ENCODE peak calls at places on chromosomes 3 and 15, in eight cellular contexts. U is activated T-cell treated with anti-CD3 and anti-CD28 coated beads for 24 hours; D is fibroblast of villous mesenchyme; V is stimulated activated CD8-positive, alpha-beta memory T cell treated with anti-CD3 and anti-CD28 coated beads, Interleukin-7, amount 100 ng/mL, for 1 hour; G is left colon; J is NCI-H2029; B is globus pallidus; C is astrocyte of the spinal cord. T is an unnamed sample.

GRCh38 chr3:111246967-111247760 is 175.5 kb downstream of the NECTIN3 start:
- DNase-seq in U (no peak), D (peak), V (no peak), G (no peak), J (no peak), B (no peak), C (peak), T (no peak)

GRCh38 chr15:36614016-36614415 is 34.6 kb downstream of the CDIN1 start:
- DNase-seq in U (no peak), D (no peak), V (no peak), G (no peak), J (no peak), B (no peak), C (no peak), T (no peak)

GRCh38 chr3:160376681-160377080 is 22.3 kb downstream of the IFT80 start:
- DNase-seq in U (no peak), D (no peak), V (no peak), G (no peak), J (no peak), B (no peak), C (no peak), T (no peak)

GRCh38 chr15:70469651-70470555 is 293.5 kb downstream of the UACA start:
- DNase-seq in U (no peak), D (no peak), V (no peak), G (no peak), J (no peak), B (no peak), C (no peak), T (no peak)

GRCh38 chr3:29686889-29687592 is 406.2 kb downstream of the RBMS3 start:
- DNase-seq in U (no peak), D (peak), V (no peak), G (no peak), J (no peak), B (no peak), C (peak), T (no peak)

GRCh38 chr15:63018639-63019038 is 23.9 kb upstream of the TPM1 start:
- DNase-seq in U (no peak), D (no peak), V (no peak), G (no peak), J (no peak), B (no peak), C (peak), T (no peak)

GRCh38 chr3:46987485-46988401 is 8.3 kb downstream of the NBEAL2 start:
- DNase-seq in U (peak), D (peak), V (peak), G (peak), J (no peak), B (no peak), C (no peak), T (no peak)

GRCh38 chr3:60010778-60011177 is 961.0 kb upstream of the CFAP20DC start:
- DNase-seq in U (peak), D (peak), V (peak), G (no peak), J (no peak), B (no peak), C (no peak), T (no peak)

GRCh38 chr3:10764314-10765051 is 51.5 kb upstream of the SLC6A11 start:
- DNase-seq in U (no peak), D (no peak), V (no peak), G (no peak), J (no peak), B (peak), C (no peak), T (peak)

GRCh38 chr15:63778800-63779199 is 54.9 kb downstream of the HERC1 start:
- DNase-seq in U (no peak), D (no peak), V (no peak), G (no peak), J (no peak), B (no peak), C (no peak), T (no peak)

GRCh38 chr3:5197470-5198312 is 10.2 kb downstream of the EDEM1 start:
- DNase-seq in U (no peak), D (peak), V (no peak), G (no peak), J (no peak), B (no peak), C (peak), T (no peak)

GRCh38 chr15:40054746-40055575 is 16.0 kb upstream of the SRP14 start:
- DNase-seq in U (no peak), D (peak), V (no peak), G (peak), J (peak), B (no peak), C (peak), T (peak)

GRCh38 chr3:132641837-132642538 is 17.6 kb downstream of the ACAD11 start:
- DNase-seq in U (no peak), D (peak), V (no peak), G (no peak), J (peak), B (peak), C (peak), T (no peak)

GRCh38 chr3:98697225-98697624 is 65.9 kb upstream of the ST3GAL6 start:
- DNase-seq in U (no peak), D (no peak), V (no peak), G (no peak), J (no peak), B (no peak), C (no peak), T (no peak)

GRCh38 chr15:70113304-70113700 is 15.6 kb upstream of the TLE3 start:
- DNase-seq in U (no peak), D (no peak), V (no peak), G (peak), J (no peak), B (no peak), C (no peak), T (peak)

GRCh38 chr3:78645628-78646310 is 1122.0 kb downstream of the ROBO1 start:
- DNase-seq in U (no peak), D (peak), V (no peak), G (no peak), J (no peak), B (peak), C (peak), T (no peak)

GRCh38 chr3:183807881-183808280 is 17.5 kb downstream of the MAP6D1 start:
- DNase-seq in U (no peak), D (no peak), V (no peak), G (no peak), J (no peak), B (no peak), C (no peak), T (no peak)

GRCh38 chr15:66670698-66671580 is 31.1 kb upstream of the SMAD6 start:
- DNase-seq in U (no peak), D (no peak), V (no peak), G (peak), J (peak), B (no peak), C (no peak), T (no peak)

GRCh38 chr15:59562787-59563186 is 48.8 kb upstream of the GCNT3 start:
- DNase-seq in U (no peak), D (no peak), V (no peak), G (no peak), J (no peak), B (no peak), C (no peak), T (no peak)

GRCh38 chr15:69595009-69595825 is 142.6 kb downstream of the RPLP1 start:
- DNase-seq in U (no peak), D (no peak), V (no peak), G (peak), J (no peak), B (peak), C (peak), T (peak)

GRCh38 chr3:168885028-168885427 is 778.5 kb downstream of the MECOM start:
- DNase-seq in U (no peak), D (peak), V (no peak), G (no peak), J (no peak), B (no peak), C (peak), T (no peak)

GRCh38 chr15:27250223-27250622 is 279.2 kb downstream of the GABRG3 start:
- DNase-seq in U (no peak), D (no peak), V (no peak), G (no peak), J (peak), B (no peak), C (no peak), T (no peak)

GRCh38 chr15:76996526-76997401 is 1.8 kb downstream of the PSTPIP1 start:
- DNase-seq in U (peak), D (no peak), V (peak), G (no peak), J (no peak), B (no peak), C (no peak), T (no peak)

GRCh38 chr3:177789500-177789899 is 592.2 kb upstream of the TBL1XR1 start:
- DNase-seq in U (no peak), D (peak), V (no peak), G (no peak), J (no peak), B (no peak), C (no peak), T (no peak)

GRCh38 chr3:139020868-139021234 is at the start of gene PRR23B:
- DNase-seq in U (no peak), D (no peak), V (no peak), G (no peak), J (no peak), B (no peak), C (no peak), T (no peak)

GRCh38 chr3:15528881-15529537 is 7.5 kb upstream of the COLQ start:
- DNase-seq in U (no peak), D (no peak), V (no peak), G (no peak), J (no peak), B (no peak), C (no peak), T (no peak)

GRCh38 chr3:48567500-48567899 is 3.9 kb upstream of the UCN2 start:
- DNase-seq in U (no peak), D (no peak), V (no peak), G (no peak), J (no peak), B (no peak), C (no peak), T (no peak)

GRCh38 chr3:155889952-155890351 is 19.5 kb downstream of the GMPS start:
- DNase-seq in U (no peak), D (no peak), V (no peak), G (no peak), J (no peak), B (no peak), C (no peak), T (no peak)